ENCODE peak calls at places on chromosomes 1 and 21, in eight cellular contexts. K is heart right ventricle, W is left lung, I is foreskin fibroblast, Q is WTC11, N is kidney epithelial cell, F is GM10248, A is WERI-Rb-1. M is an unnamed sample.

GRCh38 chr1:246632584-246633168 is 66.4 kb downstream of the CNST start:
- DNase-seq in W (no peak), Q (no peak), I (peak), F (no peak), K (no peak), A (no peak), N (peak), M (no peak)

GRCh38 chr1:58041621-58042020 is 504.9 kb downstream of the OMA1 start:
- DNase-seq in K (no peak), W (no peak), N (peak), Q (no peak), F (no peak), A (no peak), I (no peak), M (no peak)

GRCh38 chr1:25651036-25651640 is 34.5 kb downstream of the MAN1C1 start:
- DNase-seq in Q (no peak), F (no peak), W (no peak), N (no peak), A (peak), K (no peak), I (no peak), M (no peak)

GRCh38 chr1:90957497-90957896 is 64.3 kb downstream of the ZNF644 start:
- DNase-seq in N (no peak), W (no peak), I (no peak), K (no peak), F (no peak), Q (no peak), A (no peak), M (no peak)

GRCh38 chr1:44523747-44524146 is 118.7 kb downstream of the RNF220 start:
- DNase-seq in W (no peak), A (no peak), K (no peak), I (no peak), N (no peak), F (no peak), Q (no peak), M (no peak)

GRCh38 chr1:64962447-64962846 is 3.9 kb downstream of the JAK1 start:
- DNase-seq in I (no peak), F (no peak), Q (no peak), N (peak), K (no peak), W (no peak), A (no peak), M (no peak)

GRCh38 chr1:213582976-213583567 is 404.7 kb upstream of the PROX1 start:
- DNase-seq in F (no peak), W (no peak), K (no peak), N (no peak), I (no peak), Q (no peak), A (no peak), M (no peak)

GRCh38 chr21:34889287-34889536 is 159.9 kb downstream of the RUNX1 start:
- DNase-seq in A (no peak), Q (peak), F (peak), I (peak), K (peak), N (no peak), W (peak), M (no peak)

GRCh38 chr1:43270421-43271095 is 775 bp downstream of the TMEM125 start:
- DNase-seq in N (no peak), I (no peak), K (no peak), F (peak), W (peak), Q (peak), A (no peak), M (no peak)

GRCh38 chr21:25837545-25838263 is 102.9 kb downstream of the GABPA start:
- DNase-seq in N (no peak), F (no peak), I (peak), A (no peak), K (no peak), W (no peak), Q (no peak), M (no peak)

GRCh38 chr21:34811368-34811767 is 142.6 kb downstream of the CLIC6 start:
- DNase-seq in K (no peak), Q (no peak), W (no peak), F (no peak), A (no peak), I (no peak), N (no peak), M (no peak)

GRCh38 chr1:213443415-213443814 is 392.4 kb downstream of the RPS6KC1 start:
- DNase-seq in W (no peak), I (no peak), Q (no peak), A (no peak), N (no peak), K (no peak), F (no peak), M (no peak)

GRCh38 chr1:35646043-35646442 is 4.7 kb upstream of the PSMB2 start:
- DNase-seq in I (no peak), W (no peak), A (no peak), N (no peak), Q (no peak), F (no peak), K (no peak), M (no peak)

GRCh38 chr1:10253755-10254154 is 43.4 kb downstream of the KIF1B start:
- DNase-seq in K (peak), A (peak), I (peak), Q (no peak), F (no peak), W (no peak), N (peak), M (no peak)

GRCh38 chr1:230768903-230769570 is 21.8 kb downstream of the CAPN9 start:
- DNase-seq in F (no peak), W (no peak), I (peak), N (peak), K (no peak), A (no peak), Q (no peak), M (no peak)

GRCh38 chr1:117656202-117656641 is 50.4 kb downstream of the TENT5C start:
- DNase-seq in W (no peak), N (no peak), I (no peak), Q (no peak), K (no peak), F (peak), A (no peak), M (no peak)

GRCh38 chr1:14924455-14925325 is 228.9 kb upstream of the TMEM51 start:
- DNase-seq in K (no peak), Q (no peak), I (peak), N (no peak), W (peak), F (peak), A (peak), M (no peak)

GRCh38 chr1:67307251-67308060 is at the start of gene IL12RB2:
- DNase-seq in F (peak), K (no peak), I (no peak), A (peak), Q (peak), N (no peak), W (peak), M (no peak)

GRCh38 chr1:111752186-111752585 is 3.5 kb upstream of the DDX20 start:
- DNase-seq in F (no peak), A (no peak), W (no peak), I (no peak), K (no peak), Q (no peak), N (no peak), M (no peak)

GRCh38 chr1:41361495-41362356 is 492 bp downstream of the FOXO6 start:
- DNase-seq in A (no peak), I (no peak), W (peak), Q (peak), K (no peak), N (no peak), F (no peak), M (no peak)

GRCh38 chr1:185360714-185361113 is 43.7 kb upstream of the IVNS1ABP start:
- DNase-seq in F (no peak), Q (no peak), I (peak), W (no peak), K (no peak), A (no peak), N (no peak), M (no peak)

GRCh38 chr1:92484472-92485373 is 2.0 kb downstream of the GFI1 start:
- DNase-seq in N (no peak), I (no peak), W (peak), K (no peak), A (peak), Q (peak), F (peak), M (no peak)

GRCh38 chr1:217063065-217063908 is 340.1 kb upstream of the ESRRG start:
- DNase-seq in K (no peak), N (no peak), A (no peak), W (no peak), I (no peak), F (no peak), Q (no peak), M (no peak)

GRCh38 chr21:35976481-35976880 is 83.8 kb downstream of the SETD4 start:
- DNase-seq in Q (no peak), N (no peak), F (no peak), W (no peak), K (no peak), I (no peak), A (no peak), M (no peak)

GRCh38 chr1:109198043-109198695 is 15.5 kb upstream of the SARS1 start:
- DNase-seq in Q (no peak), I (peak), N (peak), A (no peak), K (peak), F (no peak), W (no peak), M (no peak)

GRCh38 chr1:184650177-184650866 is 104.3 kb downstream of the EDEM3 start:
- DNase-seq in K (no peak), F (no peak), W (no peak), A (no peak), N (no peak), I (no peak), Q (no peak), M (no peak)

GRCh38 chr1:6489799-6490180 is 1.7 kb downstream of the PLEKHG5 start:
- DNase-seq in K (peak), N (no peak), A (peak), Q (peak), F (peak), I (peak), W (peak), M (peak)

GRCh38 chr1:156126043-156126700 is 11.7 kb downstream of the LMNA start:
- DNase-seq in Q (peak), F (peak), W (peak), A (peak), K (peak), I (peak), N (peak), M (peak)

GRCh38 chr1:193697105-193697762 is 510.8 kb upstream of the B3GALT2 start:
- DNase-seq in W (no peak), A (no peak), Q (peak), F (no peak), I (no peak), K (no peak), N (no peak), M (no peak)

GRCh38 chr1:6083801-6084467 is 38.2 kb downstream of the KCNAB2 start:
- DNase-seq in W (peak), K (no peak), N (no peak), F (no peak), I (peak), Q (no peak), A (no peak), M (no peak)

GRCh38 chr1:8091691-8092090 is 65.6 kb upstream of the ERRFI1 start:
- DNase-seq in N (no peak), K (no peak), I (no peak), F (no peak), W (no peak), Q (no peak), A (no peak), M (no peak)

DNA sequence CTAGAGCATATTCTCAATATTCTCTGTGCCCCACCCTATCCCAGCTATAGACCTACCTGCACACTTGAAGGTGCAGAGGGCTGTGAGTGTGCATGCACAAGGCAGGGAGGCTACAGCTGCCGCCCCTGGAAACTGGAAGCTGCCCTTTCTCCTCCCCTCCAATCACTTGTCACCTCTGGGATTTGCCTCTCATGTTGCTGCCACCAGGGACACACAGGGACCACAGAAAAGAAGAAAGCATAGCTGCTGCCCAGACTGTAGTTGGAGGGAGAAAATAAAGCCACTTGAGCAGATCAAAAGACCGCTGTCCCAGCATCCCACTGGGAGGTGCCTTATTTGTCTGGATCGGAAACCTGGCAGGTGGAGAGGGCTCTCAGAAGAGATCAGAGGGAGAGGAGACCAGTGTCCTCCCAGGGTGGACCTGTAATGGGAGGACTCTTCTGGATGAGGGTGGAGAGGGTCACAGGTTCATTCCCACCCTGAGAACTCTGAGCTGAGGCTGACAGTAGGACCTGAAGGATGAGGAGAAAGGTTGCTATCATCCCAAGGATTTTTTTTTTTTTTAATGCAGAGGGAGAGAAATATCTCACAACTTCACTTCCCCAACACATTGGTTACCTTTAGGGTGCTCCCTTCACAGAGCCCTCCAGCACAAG is 7.6 kb upstream of the INPP5B start:
- DNase-seq in K (no peak), A (peak), N (no peak), Q (no peak), F (no peak), I (no peak), W (no peak), M (no peak)
- TF ChIP-seq CTCF in K (no peak), A (no peak), N (no peak), Q (no peak), F (no peak), I (no peak), W (no peak), M (no peak)

DNA sequence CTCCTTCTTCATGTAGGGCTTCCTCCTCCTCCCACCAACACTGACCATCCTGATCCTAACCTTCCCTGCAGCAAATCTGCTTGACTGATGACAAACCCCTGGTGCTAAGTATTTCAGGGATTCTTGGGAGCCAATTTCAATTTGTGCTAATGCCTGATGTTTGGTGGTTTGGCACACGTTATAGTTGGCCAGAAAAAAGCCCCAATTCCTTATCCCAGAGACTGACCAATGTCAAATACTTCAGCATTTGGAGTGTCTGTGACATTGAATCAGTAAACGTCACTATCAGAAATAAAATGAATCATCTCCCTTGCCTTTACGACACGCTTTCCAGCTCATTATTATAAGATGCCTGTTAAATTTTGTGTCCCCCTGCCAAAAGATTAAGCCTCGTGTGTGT is 664.8 kb upstream of the PLXNA2 start:
- DNase-seq in N (no peak), I (no peak), A (no peak), F (no peak), Q (no peak), K (no peak), W (no peak), M (no peak)
- TF ChIP-seq CTCF in N (no peak), I (no peak), A (no peak), F (no peak), Q (no peak), K (no peak), W (no peak), M (no peak)

DNA sequence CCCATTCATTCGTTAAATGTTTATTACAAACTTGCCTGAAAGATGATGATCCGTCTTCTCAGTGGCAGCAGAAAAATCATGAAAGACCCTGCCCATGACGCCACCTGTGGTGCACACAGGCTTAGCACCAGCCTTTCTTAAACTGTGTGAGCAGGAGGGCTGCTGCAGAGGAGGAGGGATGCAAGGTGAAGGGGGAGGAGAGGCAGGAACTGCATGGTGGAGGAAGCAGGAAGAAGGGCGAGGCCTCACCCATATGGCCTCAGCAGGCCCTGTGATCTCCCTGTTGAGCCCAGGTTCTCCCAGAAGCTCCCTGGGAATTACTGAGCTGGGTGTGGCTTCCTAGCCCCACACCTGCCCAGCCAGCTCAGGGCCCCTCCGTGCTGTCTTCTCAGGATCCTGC is 25.0 kb upstream of the RD3 start:
- DNase-seq in I (no peak), Q (peak), N (no peak), F (no peak), K (no peak), A (peak), W (no peak), M (no peak)
- TF ChIP-seq CTCF in I (no peak), Q (no peak), N (no peak), F (no peak), K (no peak), A (peak), W (no peak), M (no peak)

GRCh38 chr21:45699251-45699942 is 55.9 kb downstream of the PCBP3 start:
- DNase-seq in A (no peak), W (no peak), N (no peak), K (no peak), Q (no peak), F (no peak), I (no peak), M (no peak)

GRCh38 chr21:45699966-45700365 is 56.4 kb downstream of the PCBP3 start:
- DNase-seq in A (no peak), W (no peak), F (no peak), N (no peak), I (peak), Q (no peak), K (no peak), M (no peak)

GRCh38 chr21:45700461-45700860 is 56.9 kb downstream of the PCBP3 start:
- DNase-seq in K (no peak), A (no peak), F (no peak), N (no peak), Q (no peak), I (no peak), W (no peak), M (no peak)

GRCh38 chr21:45698493-45698947 is 55.0 kb downstream of the PCBP3 start:
- DNase-seq in F (no peak), W (no peak), N (no peak), A (no peak), I (peak), Q (no peak), K (peak), M (no peak)

GRCh38 chr21:45695086-45695485 is 51.6 kb downstream of the PCBP3 start:
- DNase-seq in K (no peak), A (peak), N (no peak), W (no peak), Q (peak), I (no peak), F (no peak), M (no peak)
- TF ChIP-seq CTCF in K (no peak), A (peak), N (peak), W (no peak), Q (peak), I (no peak), F (no peak), M (no peak)